ENCODE peak calls at places on chromosome 9, in ten cellular contexts. J, X, Q, Y, V, H, S, F, E and D are unnamed samples.

GRCh38 chr9:94655739-94656138 is 16.4 kb upstream of the FBP1 start:
- DNase-seq in X (no peak), S (no peak), Y (no peak), E (no peak), F (no peak), J (no peak), Q (no peak), V (no peak), H (no peak), D (no peak)

GRCh38 chr9:134099123-134099761 is 31.4 kb upstream of the BRD3 start:
- DNase-seq in X (peak), E (no peak), J (no peak), V (peak), S (no peak), Y (peak), H (no peak), F (peak), Q (peak), D (peak)

GRCh38 chr9:13270734-13271133 is 8.8 kb downstream of the MPDZ start:
- DNase-seq in E (no peak), S (no peak), Y (no peak), F (no peak), H (no peak), J (no peak), X (no peak), V (no peak), Q (no peak), D (no peak)

GRCh38 chr9:1219284-1219683 is 169.1 kb downstream of the DMRT2 start:
- DNase-seq in J (no peak), Y (no peak), V (no peak), H (no peak), X (no peak), Q (no peak), F (no peak), S (no peak), E (no peak), D (no peak)

GRCh38 chr9:86892576-86892975 is 54.7 kb downstream of the GAS1 start:
- DNase-seq in F (no peak), V (no peak), X (no peak), J (no peak), Q (no peak), E (no peak), H (no peak), S (no peak), Y (no peak), D (no peak)

GRCh38 chr9:113808391-113809191 is 67.5 kb upstream of the ZNF618 start:
- DNase-seq in H (no peak), X (peak), V (peak), S (no peak), F (peak), J (peak), E (no peak), Y (no peak), Q (no peak), D (no peak)

GRCh38 chr9:89888677-89889076 is 283.9 kb downstream of the GADD45G start:
- DNase-seq in F (no peak), S (no peak), Q (no peak), X (no peak), J (no peak), H (no peak), E (no peak), Y (peak), V (no peak), D (no peak)

GRCh38 chr9:75096796-75097195 is 8.5 kb downstream of the OSTF1 start:
- DNase-seq in F (no peak), Q (no peak), V (no peak), Y (no peak), S (no peak), J (no peak), X (no peak), E (no peak), H (no peak), D (no peak)

GRCh38 chr9:2826291-2826690 is 17.6 kb downstream of the PUM3 start:
- DNase-seq in F (no peak), E (no peak), Q (no peak), V (no peak), J (no peak), S (no peak), Y (no peak), H (no peak), X (no peak), D (no peak)

GRCh38 chr9:108272350-108272899 is 583.4 kb downstream of the ACTL7B start:
- DNase-seq in V (peak), F (peak), H (peak), Q (peak), J (peak), X (peak), S (peak), E (no peak), Y (peak), D (peak)

GRCh38 chr9:69469136-69469535 is 144.1 kb downstream of the ENTREP1 start:
- DNase-seq in F (no peak), H (no peak), J (no peak), E (no peak), X (no peak), Y (no peak), V (no peak), S (no peak), Q (no peak), D (no peak)

GRCh38 chr9:69076550-69076949 is 41.0 kb downstream of the FXN start:
- DNase-seq in F (no peak), S (no peak), E (no peak), X (no peak), J (no peak), H (no peak), Q (no peak), Y (peak), V (no peak), D (no peak)

GRCh38 chr9:88258012-88258411 is 119.7 kb upstream of the SPATA31C2 start:
- DNase-seq in S (no peak), Q (no peak), H (peak), Y (no peak), E (no peak), J (no peak), X (no peak), F (no peak), V (peak), D (no peak)

GRCh38 chr9:100445903-100446549 is 19.1 kb downstream of the MSANTD3 start:
- DNase-seq in E (no peak), X (no peak), J (no peak), F (no peak), S (no peak), Q (no peak), H (no peak), V (no peak), Y (no peak), D (no peak)

GRCh38 chr9:16873131-16873787 is 2.8 kb upstream of the BNC2 start:
- DNase-seq in J (no peak), F (no peak), Y (no peak), V (no peak), E (no peak), S (no peak), Q (no peak), H (no peak), X (peak), D (no peak)

GRCh38 chr9:95120781-95121370 is 196.6 kb downstream of the FANCC start:
- DNase-seq in X (no peak), J (no peak), F (no peak), S (no peak), Q (no peak), E (no peak), H (no peak), V (no peak), Y (no peak), D (no peak)

GRCh38 chr9:25519286-25519685 is 159.0 kb downstream of the TUSC1 start:
- DNase-seq in Q (no peak), S (no peak), Y (no peak), F (no peak), E (no peak), X (no peak), H (no peak), J (no peak), V (no peak), D (no peak)

GRCh38 chr9:69877852-69878507 is 57.4 kb downstream of the CFAP95 start:
- DNase-seq in Y (no peak), S (peak), F (peak), V (peak), E (no peak), X (peak), J (no peak), Q (peak), H (no peak), D (no peak)

GRCh38 chr9:27925815-27926214 is 352.5 kb upstream of the C9orf72 start:
- DNase-seq in F (no peak), E (no peak), V (no peak), J (no peak), X (no peak), H (no peak), S (no peak), Y (no peak), Q (no peak), D (no peak)

GRCh38 chr9:70363760-70364159 is 50.7 kb downstream of the KLF9 start:
- DNase-seq in V (no peak), H (no peak), Q (no peak), E (no peak), J (no peak), F (no peak), Y (no peak), X (no peak), S (no peak), D (no peak)

GRCh38 chr9:77495834-77496671 is 152.1 kb downstream of the GNA14 start:
- DNase-seq in Q (peak), H (peak), E (no peak), X (peak), J (peak), Y (no peak), F (no peak), V (no peak), S (peak), D (no peak)

GRCh38 chr9:111877420-111877819 is 19.2 kb upstream of the UGCG start:
- DNase-seq in H (no peak), S (no peak), Q (no peak), X (no peak), E (no peak), J (no peak), F (no peak), V (no peak), Y (no peak), D (no peak)

GRCh38 chr9:100573655-100574260 is 4.1 kb upstream of the CAVIN4 start:
- DNase-seq in E (no peak), Y (no peak), V (no peak), J (no peak), X (no peak), S (peak), Q (no peak), F (no peak), H (no peak), D (no peak)

GRCh38 chr9:112076814-112077213 is 98.3 kb downstream of the SUSD1 start:
- DNase-seq in H (no peak), J (no peak), Y (no peak), F (no peak), V (no peak), E (no peak), X (no peak), S (no peak), Q (no peak), D (no peak)

GRCh38 chr9:122120672-122121071 is 27.6 kb upstream of the TTLL11 start:
- DNase-seq in X (no peak), S (no peak), Y (no peak), J (no peak), E (no peak), F (no peak), H (no peak), Q (no peak), V (no peak), D (no peak)

GRCh38 chr9:133542002-133542401 is 7.5 kb downstream of the ADAMTSL2 start:
- DNase-seq in V (no peak), E (no peak), J (no peak), Q (no peak), H (no peak), S (no peak), Y (peak), F (no peak), X (no peak), D (no peak)

GRCh38 chr9:93004561-93004960 is 53.9 kb upstream of the SUSD3 start:
- DNase-seq in E (no peak), Q (no peak), J (no peak), X (no peak), F (no peak), V (no peak), Y (no peak), S (no peak), H (no peak), D (no peak)
- TF ChIP-seq EP300 in E (no peak), Q (no peak), J (no peak), X (no peak), F (no peak), V (no peak), Y (no peak), S (no peak), H (no peak), D (no peak)

GRCh38 chr9:114925039-114925438 is 5.4 kb downstream of the TNFSF8 start:
- DNase-seq in S (no peak), V (no peak), F (no peak), Y (no peak), X (no peak), J (no peak), H (no peak), E (no peak), Q (no peak), D (no peak)
- TF ChIP-seq EP300 in S (no peak), V (no peak), F (no peak), Y (no peak), X (no peak), J (no peak), H (no peak), E (no peak), Q (no peak), D (no peak)

GRCh38 chr9:131180454-131180853 is 55.1 kb downstream of the NUP214 start:
- DNase-seq in X (no peak), Q (no peak), J (no peak), H (no peak), Y (no peak), F (peak), S (no peak), E (no peak), V (no peak), D (no peak)

GRCh38 chr9:131178382-131178781 is 53.0 kb downstream of the NUP214 start:
- DNase-seq in S (peak), J (peak), X (peak), E (peak), Y (peak), Q (peak), F (peak), V (peak), H (peak), D (peak)

GRCh38 chr9:131178895-131179294 is 53.5 kb downstream of the NUP214 start:
- DNase-seq in H (no peak), F (no peak), Y (no peak), X (no peak), S (no peak), Q (no peak), V (no peak), J (no peak), E (no peak), D (no peak)

GRCh38 chr9:131179561-131180219 is 54.3 kb downstream of the NUP214 start:
- DNase-seq in S (no peak), H (no peak), Q (no peak), X (no peak), Y (no peak), V (no peak), F (no peak), E (no peak), J (no peak), D (no peak)

DNA sequence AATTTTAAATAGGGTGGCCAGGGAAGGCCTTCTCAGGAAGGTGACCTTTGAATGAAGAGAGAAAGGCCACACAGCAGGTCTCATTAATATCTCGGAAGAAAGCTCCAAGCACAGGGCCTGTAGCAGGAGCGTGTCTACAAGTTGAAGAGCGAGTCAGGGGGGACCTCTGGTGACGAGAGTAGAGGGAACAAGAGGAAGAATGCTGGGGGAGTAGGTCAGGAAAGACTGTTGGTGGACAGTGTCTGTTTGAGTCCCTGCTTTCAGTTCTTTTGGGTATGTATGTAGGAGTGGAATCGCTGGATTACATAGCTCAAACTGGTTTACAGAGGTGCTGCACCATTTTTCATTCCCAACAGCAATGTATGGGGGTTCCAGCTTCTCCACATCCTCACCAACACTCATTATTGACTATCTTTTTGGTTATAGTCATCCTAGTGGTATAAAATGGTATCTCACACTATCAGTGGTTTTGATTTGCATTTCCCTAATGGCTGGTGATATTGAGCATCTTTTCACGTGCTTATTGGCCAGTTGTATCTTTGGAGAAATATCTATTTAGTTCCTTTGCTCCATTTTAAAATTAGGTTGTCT is 55.8 kb downstream of the NUP214 start:
- DNase-seq in Q (no peak), J (no peak), X (no peak), F (peak), V (no peak), E (no peak), H (no peak), S (no peak), Y (no peak), D (no peak)
- TF ChIP-seq EP300 in Q (no peak), J (no peak), X (no peak), F (no peak), V (no peak), E (no peak), H (no peak), S (no peak), Y (no peak), D (no peak)

GRCh38 chr9:21901538-21901937 is 92.7 kb downstream of the CDKN2A start:
- DNase-seq in Y (no peak), H (no peak), V (no peak), E (no peak), X (no peak), Q (no peak), F (no peak), S (no peak), J (no peak), D (no peak)

GRCh38 chr9:21903380-21903965 is 90.7 kb downstream of the CDKN2A start:
- DNase-seq in S (no peak), H (no peak), Y (no peak), X (no peak), F (no peak), J (no peak), V (no peak), Q (no peak), E (no peak), D (no peak)

GRCh38 chr9:21904371-21904770 is 89.8 kb downstream of the CDKN2A start:
- DNase-seq in V (no peak), Y (no peak), S (no peak), X (no peak), E (no peak), F (no peak), H (no peak), J (no peak), Q (no peak), D (no peak)

GRCh38 chr9:21904776-21905175 is 89.4 kb downstream of the CDKN2A start:
- DNase-seq in X (no peak), E (no peak), S (no peak), H (no peak), F (no peak), V (no peak), Q (no peak), Y (no peak), J (no peak), D (no peak)

DNA sequence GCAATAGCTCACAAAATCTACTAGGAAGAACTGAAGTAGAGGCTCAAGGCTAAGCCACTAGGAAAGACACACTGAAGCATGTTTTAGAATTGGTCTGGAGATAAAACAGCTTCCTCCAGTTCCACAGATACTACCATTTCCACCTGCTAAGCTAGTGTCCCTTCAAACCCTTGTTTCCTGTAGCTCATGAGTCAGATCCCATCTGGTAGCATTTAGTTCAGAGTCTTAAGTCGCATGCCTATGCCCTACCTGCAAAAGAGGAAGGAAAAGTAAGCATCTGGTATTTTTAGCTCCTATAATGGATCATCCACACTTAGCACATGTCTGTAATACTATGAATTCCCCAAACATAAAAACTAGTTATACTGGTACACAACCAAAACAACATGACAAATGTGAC is 92.1 kb downstream of the CDKN2A start:
- DNase-seq in H (no peak), Y (no peak), X (no peak), V (no peak), Q (no peak), E (no peak), F (no peak), S (no peak), J (no peak), D (no peak)
- TF ChIP-seq EP300 in H (no peak), Y (no peak), X (no peak), V (no peak), Q (no peak), E (no peak), F (no peak), S (no peak), J (no peak), D (no peak)

DNA sequence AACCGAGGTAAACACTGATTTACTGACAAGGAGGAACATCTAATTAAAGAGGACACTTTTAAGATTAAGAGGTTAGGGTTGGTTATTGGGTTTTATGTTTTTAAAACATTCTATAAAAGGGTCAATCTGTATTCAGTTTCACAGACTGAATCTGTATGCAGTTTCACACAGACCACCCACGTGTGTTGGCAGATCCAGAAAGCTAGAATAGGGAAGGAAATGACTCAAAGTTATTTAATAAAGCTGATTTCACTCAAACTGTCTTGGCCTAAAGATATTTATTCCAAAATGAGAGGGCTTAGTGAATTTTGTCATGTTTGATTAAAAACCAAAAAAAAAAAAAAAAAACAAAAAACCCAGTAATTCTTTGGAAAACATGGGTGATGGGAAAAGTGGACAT is 140.2 kb downstream of the SLC24A2 start:
- DNase-seq in X (no peak), V (no peak), J (no peak), H (no peak), Q (no peak), E (no peak), Y (no peak), S (no peak), F (no peak), D (no peak)
- TF ChIP-seq EP300 in X (no peak), V (no peak), J (no peak), H (no peak), Q (no peak), E (no peak), Y (no peak), S (no peak), F (no peak), D (no peak)

GRCh38 chr9:130630091-130630450 is 34.3 kb upstream of the PRDM12 start:
- DNase-seq in X (no peak), Q (no peak), S (no peak), H (no peak), E (no peak), V (no peak), Y (no peak), F (no peak), J (no peak), D (no peak)

GRCh38 chr9:130626249-130626982 is 38.0 kb upstream of the PRDM12 start:
- DNase-seq in S (no peak), V (no peak), X (peak), J (no peak), H (no peak), F (no peak), E (no peak), Y (no peak), Q (no peak), D (no peak)

GRCh38 chr9:130629443-130630090 is 34.8 kb upstream of the PRDM12 start:
- DNase-seq in V (no peak), S (no peak), F (no peak), J (no peak), H (no peak), Y (no peak), E (no peak), Q (no peak), X (no peak), D (no peak)

GRCh38 chr9:130627051-130627450 is 37.3 kb upstream of the PRDM12 start:
- DNase-seq in Y (no peak), V (no peak), E (no peak), Q (no peak), H (no peak), S (no peak), F (no peak), J (no peak), X (no peak), D (no peak)

DNA sequence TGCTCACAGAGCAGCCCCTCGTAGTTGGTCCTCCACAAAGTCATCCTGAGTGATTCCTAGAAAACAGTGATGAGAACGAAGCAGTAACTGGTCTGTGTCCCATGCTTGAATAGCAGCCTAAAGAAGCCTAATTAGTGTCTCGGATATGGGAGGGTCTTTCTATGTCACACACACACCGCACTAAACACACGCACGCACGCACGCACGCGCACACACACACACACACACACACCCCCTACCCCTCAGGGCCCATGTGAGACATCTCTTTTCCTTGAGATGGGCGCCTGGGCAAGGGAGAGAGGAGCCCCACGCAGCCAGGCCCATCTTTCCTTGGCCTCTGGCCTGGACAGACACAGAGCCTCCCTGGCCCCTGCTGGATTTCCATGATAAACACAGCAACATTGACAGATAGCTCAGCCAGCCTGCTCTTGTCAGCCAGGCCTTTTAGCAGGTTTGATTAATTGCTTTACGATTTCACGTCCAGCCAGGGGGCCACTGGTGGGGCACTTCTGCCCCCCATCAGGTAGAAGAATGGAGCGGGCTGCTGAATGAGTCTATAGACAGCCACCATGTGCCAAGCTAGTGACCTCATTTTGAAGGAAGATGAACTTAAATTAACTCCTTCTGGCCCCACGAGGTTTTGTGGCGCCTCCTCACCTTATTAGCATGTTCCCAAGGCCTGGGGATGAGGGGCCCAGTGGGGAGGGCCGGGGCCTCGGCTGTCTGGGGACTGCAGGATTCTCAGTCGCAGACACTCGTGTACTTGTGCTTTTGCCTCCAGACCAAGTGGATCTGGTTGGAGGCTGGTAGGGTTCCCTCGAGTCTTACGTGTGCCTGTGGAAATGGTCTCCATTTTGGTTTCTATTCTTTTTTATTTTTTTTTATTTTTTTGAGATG is 36.2 kb upstream of the PRDM12 start:
- DNase-seq in E (no peak), H (no peak), Q (no peak), Y (no peak), V (no peak), F (no peak), J (no peak), S (no peak), X (no peak), D (no peak)
- TF ChIP-seq EP300 in E (no peak), H (no peak), Q (no peak), Y (no peak), V (no peak), F (no peak), J (no peak), S (no peak), X (no peak), D (no peak)